ENCODE peak calls at places on chromosomes 2 and 18, in ten cellular contexts. C, M, L, W, X, I, A, H, O and B are unnamed samples. For H3K4me1, the result is how much of the 10 kb centered on the place peaks cover.

GRCh38 chr2:55804535-55804934 is 110.9 kb upstream of the PNPT1 start:
- DNase-seq in C (no peak), M (no peak), L (no peak), W (no peak), X (no peak), I (no peak), A (no peak), H (no peak), O (no peak), B (peak)

GRCh38 chr2:196718796-196719564 is 79.5 kb downstream of the CCDC150 start:
- DNase-seq in C (no peak), M (peak), L (no peak), W (peak), X (peak), I (peak), A (no peak), H (no peak), O (peak), B (no peak)

GRCh38 chr2:165572155-165572554 is 102.7 kb downstream of the CSRNP3 start:
- DNase-seq in C (no peak), M (no peak), L (no peak), W (peak), X (no peak), I (no peak), A (no peak), H (no peak), O (no peak), B (peak)

GRCh38 chr2:219765236-219765635 is 137.8 kb downstream of the SLC4A3 start:
- DNase-seq in C (no peak), M (no peak), L (no peak), W (no peak), X (no peak), I (no peak), A (no peak), H (no peak), O (no peak), B (no peak)

GRCh38 chr2:72755647-72756423 is 70.0 kb downstream of the EXOC6B start:
- DNase-seq in C (no peak), M (no peak), L (peak), W (peak), X (no peak), I (no peak), A (no peak), H (no peak), O (no peak), B (peak)

GRCh38 chr18:46466236-46467160 is 190.5 kb downstream of the LOXHD1 start:
- DNase-seq in C (no peak), M (no peak), L (no peak), W (peak), X (no peak), I (no peak), A (no peak), H (no peak), O (no peak), B (peak)

GRCh38 chr2:176281267-176281666 is 12.0 kb downstream of the MTX2 start:
- DNase-seq in C (no peak), M (no peak), L (no peak), W (no peak), X (no peak), I (no peak), A (no peak), H (no peak), O (no peak), B (no peak)

GRCh38 chr2:56449449-56449860 is 265.7 kb downstream of the CCDC85A start:
- DNase-seq in C (no peak), M (peak), L (no peak), W (no peak), X (no peak), I (no peak), A (no peak), H (no peak), O (no peak), B (no peak)

GRCh38 chr2:127011796-127012195 is 95.2 kb downstream of the BIN1 start:
- DNase-seq in C (no peak), M (no peak), L (peak), W (no peak), X (no peak), I (no peak), A (no peak), H (no peak), O (no peak), B (no peak)

GRCh38 chr2:85169581-85169980 is 36.4 kb downstream of the TCF7L1 start:
- DNase-seq in C (no peak), M (no peak), L (no peak), W (no peak), X (peak), I (no peak), A (peak), H (no peak), O (no peak), B (no peak)

GRCh38 chr2:25378731-25379490 is 37.2 kb upstream of the DNMT3A start:
- DNase-seq in C (no peak), M (no peak), L (no peak), W (no peak), X (no peak), I (peak), A (peak), H (no peak), O (no peak), B (no peak)

GRCh38 chr2:158266106-158266505 is 164.4 kb downstream of the UPP2 start:
- DNase-seq in C (no peak), M (no peak), L (no peak), W (no peak), X (no peak), I (no peak), A (no peak), H (no peak), O (no peak), B (no peak)

GRCh38 chr18:49560277-49561126 is 1.4 kb upstream of the LIPG start:
- DNase-seq in C (no peak), M (peak), L (no peak), W (no peak), X (peak), I (peak), A (peak), H (peak), O (peak), B (peak)

GRCh38 chr2:238713234-238713832 is 134.6 kb upstream of the TWIST2 start:
- DNase-seq in C (no peak), M (no peak), L (no peak), W (no peak), X (no peak), I (no peak), A (no peak), H (no peak), O (no peak), B (no peak)

GRCh38 chr2:235445116-235445515 is 48.7 kb upstream of the AGAP1 start:
- DNase-seq in C (no peak), M (no peak), L (no peak), W (no peak), X (no peak), I (no peak), A (no peak), H (no peak), O (no peak), B (peak)

GRCh38 chr2:235446082-235446481 is 47.8 kb upstream of the AGAP1 start:
- DNase-seq in C (no peak), M (no peak), L (no peak), W (no peak), X (no peak), I (no peak), A (no peak), H (no peak), O (no peak), B (no peak)

GRCh38 chr2:235449568-235449967 is 44.3 kb upstream of the AGAP1 start:
- DNase-seq in C (no peak), M (no peak), L (no peak), W (no peak), X (no peak), I (no peak), A (no peak), H (no peak), O (no peak), B (no peak)

GRCh38 chr2:235444101-235444597 is 49.7 kb upstream of the AGAP1 start:
- DNase-seq in C (no peak), M (no peak), L (no peak), W (no peak), X (peak), I (no peak), A (no peak), H (no peak), O (no peak), B (no peak)

DNA sequence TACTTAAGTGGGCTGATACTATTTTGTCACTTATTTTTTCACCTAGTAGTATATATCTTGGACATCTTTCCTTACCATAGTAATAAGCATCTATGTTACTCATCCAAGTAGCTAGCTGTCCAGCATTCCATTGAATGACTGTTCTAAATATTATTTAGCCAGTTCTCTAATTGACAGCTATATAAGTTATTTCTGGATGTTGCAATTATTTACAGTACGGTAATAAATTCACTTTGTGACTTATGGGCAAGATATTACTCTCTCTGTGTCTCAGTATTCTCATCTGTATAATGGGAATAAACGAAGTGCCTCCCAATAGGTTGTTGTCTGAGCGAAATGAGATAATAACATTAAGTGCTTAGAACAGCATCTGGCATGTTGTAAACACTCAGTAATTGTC is 46.6 kb upstream of the AGAP1 start:
- DNase-seq in C (no peak), M (no peak), L (no peak), W (no peak), X (no peak), I (no peak), A (no peak), H (no peak), O (no peak), B (no peak)
- H3K4me1 ChIP-seq in C (under half), M (under half), L (under half), W (under half), X (under half), I (under half), A (under half), H (under half), O (under half), B (under half)

GRCh38 chr2:86251840-86252266 is 52.6 kb downstream of the MRPL35 start:
- DNase-seq in C (no peak), M (no peak), L (no peak), W (no peak), X (no peak), I (no peak), A (no peak), H (peak), O (no peak), B (no peak)

GRCh38 chr2:86253424-86253823 is 54.2 kb downstream of the MRPL35 start:
- DNase-seq in C (no peak), M (no peak), L (no peak), W (no peak), X (no peak), I (no peak), A (no peak), H (no peak), O (no peak), B (no peak)

GRCh38 chr2:86249176-86249842 is 50.1 kb downstream of the MRPL35 start:
- DNase-seq in C (no peak), M (peak), L (peak), W (no peak), X (no peak), I (no peak), A (no peak), H (no peak), O (no peak), B (no peak)

GRCh38 chr2:86254576-86255538 is 55.6 kb downstream of the MRPL35 start:
- DNase-seq in C (peak), M (peak), L (no peak), W (no peak), X (no peak), I (no peak), A (no peak), H (peak), O (peak), B (no peak)

DNA sequence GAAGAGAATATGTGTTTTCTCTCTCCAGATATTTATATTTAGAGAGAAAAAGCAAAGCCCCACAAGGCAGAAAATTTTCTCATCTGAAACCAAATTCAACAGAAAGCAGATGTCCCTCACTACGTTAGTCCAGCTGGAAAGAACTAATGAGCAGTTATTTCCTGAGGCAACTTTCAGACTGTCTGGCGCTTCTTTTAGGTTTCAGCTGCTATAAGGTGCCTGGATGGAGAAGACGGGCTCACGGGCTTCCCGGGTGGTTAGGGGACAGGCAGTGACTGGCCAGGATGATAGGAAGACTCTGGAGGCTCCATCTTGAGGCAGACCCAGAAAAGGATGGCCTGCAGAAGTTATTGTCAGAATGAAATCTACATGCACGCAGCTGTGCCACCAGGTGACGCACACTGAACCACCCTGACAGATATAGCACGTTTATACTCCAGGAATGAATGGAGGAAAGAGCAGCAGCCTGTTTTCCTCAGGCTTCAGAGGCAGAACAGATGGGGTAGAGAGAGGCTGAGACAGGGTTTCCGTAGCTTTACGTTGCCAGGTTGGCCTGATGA is 50.7 kb downstream of the MRPL35 start:
- DNase-seq in C (no peak), M (no peak), L (peak), W (no peak), X (peak), I (no peak), A (no peak), H (peak), O (no peak), B (no peak)
- TF ChIP-seq CTCF in C (no peak), M (no peak), L (peak), W (peak), X (peak), I (no peak), A (no peak), H (peak), O (no peak), B (no peak)

DNA sequence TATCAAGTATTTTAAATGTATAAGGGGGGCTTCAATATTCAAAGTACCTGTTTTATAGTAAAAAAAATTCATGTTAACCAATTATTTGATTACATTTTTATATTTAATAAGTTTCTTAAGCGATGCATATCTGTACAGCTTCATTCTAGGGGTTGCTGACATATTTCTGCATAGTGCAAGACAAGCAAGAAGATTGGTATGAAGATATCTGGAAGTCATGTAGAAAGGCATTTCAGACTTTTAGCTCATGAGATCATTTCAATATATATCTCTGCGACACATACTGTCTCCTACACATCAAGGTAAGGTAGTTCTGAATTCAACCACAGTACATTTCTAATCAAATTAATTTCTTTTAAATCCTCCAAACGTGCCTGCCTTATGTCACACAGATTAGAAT is 73.1 kb downstream of the MEMO1 start:
- DNase-seq in C (no peak), M (no peak), L (no peak), W (no peak), X (no peak), I (no peak), A (no peak), H (no peak), O (no peak), B (no peak)
- H3K4me1 ChIP-seq in C (under half), M (under half), L (under half), W (under half), X (under half), I (under half), A (under half), H (under half), O (under half), B (under half)

GRCh38 chr2:113173563-113174368 is at the start of gene PSD4:
- DNase-seq in C (peak), M (no peak), L (no peak), W (no peak), X (peak), I (peak), A (peak), H (peak), O (no peak), B (no peak)

GRCh38 chr2:113175101-113175628 is 1.4 kb downstream of the PSD4 start:
- DNase-seq in C (no peak), M (no peak), L (no peak), W (no peak), X (peak), I (peak), A (peak), H (peak), O (no peak), B (no peak)

GRCh38 chr2:113171359-113172075 is 2.3 kb upstream of the PSD4 start:
- DNase-seq in C (no peak), M (no peak), L (no peak), W (no peak), X (peak), I (no peak), A (no peak), H (no peak), O (no peak), B (no peak)

GRCh38 chr2:113174369-113174735 is 581 bp downstream of the PSD4 start:
- DNase-seq in C (no peak), M (no peak), L (no peak), W (no peak), X (no peak), I (peak), A (no peak), H (no peak), O (no peak), B (no peak)

DNA sequence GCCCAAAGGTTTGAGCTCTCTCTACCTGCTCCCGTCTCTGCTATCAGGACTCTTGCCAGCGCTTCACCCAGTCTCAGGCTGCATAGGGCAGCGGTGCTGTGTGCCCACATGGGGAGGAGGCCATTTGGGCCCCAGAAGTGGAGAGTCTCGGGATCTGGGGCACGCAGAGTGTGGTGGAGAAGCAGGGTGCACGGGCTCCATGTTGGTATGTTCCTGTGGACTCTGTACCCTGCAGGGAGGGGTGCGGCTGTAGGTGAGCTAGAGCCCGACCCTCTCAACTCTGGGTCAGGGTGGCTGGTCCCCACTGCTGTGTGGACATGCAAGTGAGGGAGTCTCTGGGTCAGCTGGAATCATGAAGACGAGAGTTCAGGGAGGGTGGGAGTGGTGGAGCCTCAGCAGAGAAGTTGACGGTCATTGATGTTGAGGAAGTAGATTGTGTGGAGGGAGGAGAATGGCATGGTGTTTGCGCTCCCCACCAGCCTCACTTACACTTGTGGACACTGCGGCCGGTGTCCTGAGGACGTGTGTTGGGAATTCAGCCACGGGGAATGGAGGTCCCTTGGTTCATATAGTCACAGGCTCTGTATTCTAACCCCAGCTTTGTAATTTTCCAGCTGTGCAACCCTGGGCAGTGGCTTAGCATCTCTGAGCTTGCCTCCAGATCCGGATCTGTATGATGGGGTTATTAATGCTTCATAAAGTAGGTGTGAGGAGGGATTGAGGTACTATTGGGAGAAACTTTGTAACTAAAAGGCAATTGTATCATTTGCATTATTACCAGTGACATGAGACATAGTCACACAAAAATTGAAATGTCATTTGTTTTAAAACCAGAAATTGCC is 829 bp upstream of the PSD4 start:
- DNase-seq in C (no peak), M (no peak), L (no peak), W (no peak), X (peak), I (peak), A (peak), H (no peak), O (no peak), B (no peak)
- TF ChIP-seq CTCF in C (no peak), M (no peak), L (no peak), W (no peak), X (no peak), I (no peak), A (no peak), H (no peak), O (no peak), B (no peak)

GRCh38 chr2:12717191-12717987 is 653 bp downstream of the TRIB2 start:
- DNase-seq in C (peak), M (peak), L (peak), W (peak), X (peak), I (peak), A (peak), H (peak), O (peak), B (peak)
- H3K4me1 ChIP-seq in C (under half), M (under half), L (under half), W (under half), X (under half), I (under half), A (under half), H (under half), O (under half), B (under half)

GRCh38 chr2:241134711-241135110 is 14.6 kb downstream of the PASK start:
- DNase-seq in C (no peak), M (no peak), L (no peak), W (no peak), X (peak), I (peak), A (peak), H (no peak), O (no peak), B (no peak)
- TF ChIP-seq CTCF in C (no peak), M (no peak), L (no peak), W (no peak), X (no peak), I (no peak), A (no peak), H (no peak), O (no peak), B (no peak)